ENCODE peak calls at places on chromosomes 5 and 9, in ten cellular contexts. C is fibroblast of mammary gland, O is neural progenitor cell, J is neural crest cell, P is Calu3, S is nephron progenitor cell, H is GM13976, Y is WTC11, F is sigmoid colon, Z is ovary. Q is an unnamed sample.

GRCh38 chr9:95092321-95093072 is 225.0 kb downstream of the FANCC start:
- DNase-seq in J (no peak), H (no peak), F (peak), C (peak), Y (no peak), P (peak), Z (no peak), O (peak), S (no peak), Q (peak)

GRCh38 chr5:82635561-82636288 is 357.6 kb upstream of the RPS23 start:
- DNase-seq in Y (no peak), O (no peak), Z (no peak), J (no peak), F (no peak), H (no peak), S (no peak), P (peak), C (peak), Q (no peak)

GRCh38 chr9:105302728-105303127 is 58.3 kb downstream of the SLC44A1 start:
- DNase-seq in C (no peak), F (no peak), P (no peak), H (no peak), S (no peak), Y (no peak), J (no peak), O (no peak), Z (no peak), Q (no peak)

GRCh38 chr9:96136992-96137665 is 164.8 kb downstream of the HSD17B3 start:
- DNase-seq in O (peak), C (peak), Z (peak), Y (no peak), H (peak), F (peak), P (no peak), S (no peak), J (no peak), Q (peak)

GRCh38 chr9:36328798-36329411 is 70.7 kb upstream of the GNE start:
- DNase-seq in S (peak), Z (no peak), Y (no peak), H (peak), F (no peak), O (peak), J (peak), C (peak), P (no peak), Q (peak)

GRCh38 chr5:170484459-170484831 is 19.4 kb upstream of the KCNIP1 start:
- DNase-seq in P (no peak), Y (no peak), F (no peak), S (no peak), J (no peak), O (no peak), C (no peak), Z (no peak), H (no peak), Q (no peak)

GRCh38 chr5:662751-663435 is 30.3 kb downstream of the TPPP start:
- DNase-seq in F (no peak), O (no peak), P (no peak), Y (no peak), S (no peak), C (no peak), J (no peak), Z (no peak), H (no peak), Q (no peak)

GRCh38 chr5:170238456-170238855 is 5.7 kb downstream of the C5orf58 start:
- DNase-seq in Y (no peak), Z (no peak), J (no peak), P (no peak), O (no peak), H (no peak), S (no peak), F (no peak), C (no peak), Q (no peak)

GRCh38 chr5:61805101-61805500 is 473.0 kb downstream of the ZSWIM6 start:
- DNase-seq in Z (no peak), H (no peak), C (peak), J (no peak), Y (no peak), O (no peak), F (no peak), S (no peak), P (peak), Q (no peak)

GRCh38 chr9:35490910-35491465 is 1.1 kb downstream of the RUSC2 start:
- DNase-seq in H (no peak), Z (no peak), P (no peak), Y (no peak), J (no peak), O (peak), F (no peak), C (peak), S (no peak), Q (no peak)

GRCh38 chr5:139686919-139687421 is 38.8 kb downstream of the CXXC5 start:
- DNase-seq in C (no peak), S (no peak), J (no peak), O (no peak), Z (no peak), P (no peak), H (no peak), Y (peak), F (no peak), Q (no peak)

GRCh38 chr5:74613283-74613682 is 27.2 kb downstream of the ENC1 start:
- DNase-seq in Z (no peak), H (no peak), P (no peak), S (no peak), Y (no peak), O (no peak), F (no peak), C (no peak), J (no peak), Q (no peak)

GRCh38 chr5:7190727-7191126 is 205.2 kb upstream of the ADCY2 start:
- DNase-seq in Z (no peak), S (no peak), H (no peak), P (no peak), Y (no peak), C (no peak), O (no peak), F (no peak), J (no peak), Q (no peak)

GRCh38 chr9:16425572-16425971 is 444.9 kb downstream of the BNC2 start:
- DNase-seq in J (no peak), F (no peak), Z (no peak), S (no peak), P (no peak), H (no peak), Y (no peak), C (peak), O (no peak), Q (no peak)

GRCh38 chr9:130756460-130757152 is 63.0 kb downstream of the EXOSC2 start:
- DNase-seq in O (peak), P (no peak), Z (no peak), J (no peak), F (no peak), H (no peak), Y (no peak), C (no peak), S (no peak), Q (no peak)

GRCh38 chr5:14193496-14193895 is 50.4 kb downstream of the TRIO start:
- DNase-seq in F (no peak), O (no peak), C (peak), P (no peak), Y (no peak), S (no peak), H (no peak), J (no peak), Z (no peak), Q (no peak)

DNA sequence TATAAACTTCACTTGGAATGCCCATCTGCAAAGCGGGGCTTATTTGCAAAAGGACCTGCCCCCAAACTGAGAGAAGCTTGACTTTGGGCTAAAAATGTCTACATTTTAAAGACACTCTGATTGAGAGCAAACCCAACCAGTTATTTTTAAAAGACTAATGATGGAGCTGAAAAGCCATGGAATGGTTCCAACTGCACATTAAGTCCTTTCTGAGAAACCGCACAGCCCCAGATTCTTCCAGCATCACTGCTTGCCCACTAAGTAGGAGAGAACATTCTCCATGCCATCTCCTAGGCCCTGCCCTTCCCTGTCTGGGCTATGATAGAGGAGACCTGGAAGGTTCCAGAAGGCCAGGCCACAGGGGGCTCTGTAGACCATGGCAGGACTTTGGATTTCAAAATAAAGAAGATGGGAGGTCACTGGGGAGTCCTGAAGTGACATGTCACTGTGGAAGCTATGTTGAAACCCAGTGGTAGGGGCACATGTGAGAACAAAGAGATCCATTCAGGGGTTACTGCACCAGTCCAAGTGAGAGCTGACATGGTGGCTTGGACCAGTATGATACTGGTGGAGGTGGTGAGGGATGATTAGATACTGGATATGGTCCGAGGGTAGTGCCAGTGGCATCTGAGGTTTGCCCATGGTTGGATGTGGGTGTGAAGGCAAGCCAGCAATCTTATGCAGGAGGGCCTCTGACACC is 179.2 kb downstream of the DAB2IP start:
- DNase-seq in C (no peak), S (no peak), P (no peak), F (peak), H (no peak), Y (no peak), J (no peak), O (no peak), Z (peak), Q (no peak)
- TF ChIP-seq CTCF in C (no peak), S (no peak), P (no peak), F (no peak), H (no peak), Y (no peak), J (no peak), O (no peak), Z (no peak), Q (no peak)

GRCh38 chr5:31854625-31855526 is 215.9 kb downstream of the PDZD2 start:
- DNase-seq in O (peak), S (peak), C (no peak), J (peak), P (peak), H (peak), Z (peak), F (peak), Y (peak), Q (peak)
- TF ChIP-seq CTCF in O (peak), S (no peak), C (no peak), J (no peak), P (no peak), H (no peak), Z (peak), F (no peak), Y (no peak), Q (no peak)

DNA sequence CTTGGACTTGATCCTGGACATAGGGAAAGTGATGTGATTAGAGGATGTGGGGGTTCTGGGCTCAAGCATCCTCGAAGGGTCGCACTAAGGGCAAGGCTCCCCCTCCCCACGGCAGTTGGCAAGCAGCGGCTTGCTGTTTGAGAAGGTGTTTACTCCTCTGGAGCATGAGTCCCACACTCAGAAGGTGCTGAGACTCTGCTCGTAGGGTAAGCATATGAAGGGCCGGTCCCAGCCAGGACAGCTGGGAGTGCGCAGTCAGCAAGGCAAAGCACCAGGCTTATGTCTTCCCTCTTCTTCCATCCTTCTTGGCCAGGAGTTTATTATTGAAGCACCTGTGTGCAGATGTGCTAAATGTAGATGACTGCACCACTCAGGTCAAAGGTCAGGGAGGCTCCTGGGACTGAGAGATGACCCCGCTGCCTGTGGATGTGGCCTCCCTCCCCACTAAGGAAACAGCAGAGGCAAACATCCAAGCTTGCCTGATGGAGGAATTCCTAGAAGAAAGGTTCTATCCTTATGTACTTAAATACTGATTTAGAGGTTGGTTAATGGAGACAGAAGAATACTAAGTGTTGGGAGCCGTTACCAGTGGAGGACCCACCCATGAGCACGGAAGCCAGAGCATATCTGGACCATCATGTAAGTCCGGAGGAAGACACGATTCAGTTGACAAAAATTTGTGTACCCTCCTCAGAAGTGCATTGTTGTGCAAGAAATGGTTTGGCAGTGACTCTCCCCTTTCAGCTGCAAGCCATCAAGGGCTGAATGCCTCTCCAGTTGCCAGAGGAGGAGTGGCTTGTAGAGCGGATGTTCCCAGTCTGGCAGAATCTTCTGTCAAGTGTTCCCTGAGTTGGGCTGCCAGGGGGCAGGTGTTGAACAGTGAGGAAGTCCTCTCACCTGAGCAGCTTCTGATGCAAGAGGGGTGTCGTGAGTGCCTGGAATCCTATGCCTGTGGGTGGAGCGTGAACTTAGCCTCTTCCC is 27.2 kb upstream of the CDKN2AIPNL start:
- DNase-seq in H (no peak), Y (peak), Z (peak), C (peak), J (no peak), P (peak), F (peak), S (no peak), O (no peak), Q (no peak)
- TF ChIP-seq CTCF in H (no peak), Y (no peak), Z (no peak), C (no peak), J (no peak), P (no peak), F (no peak), S (no peak), O (no peak), Q (no peak)

DNA sequence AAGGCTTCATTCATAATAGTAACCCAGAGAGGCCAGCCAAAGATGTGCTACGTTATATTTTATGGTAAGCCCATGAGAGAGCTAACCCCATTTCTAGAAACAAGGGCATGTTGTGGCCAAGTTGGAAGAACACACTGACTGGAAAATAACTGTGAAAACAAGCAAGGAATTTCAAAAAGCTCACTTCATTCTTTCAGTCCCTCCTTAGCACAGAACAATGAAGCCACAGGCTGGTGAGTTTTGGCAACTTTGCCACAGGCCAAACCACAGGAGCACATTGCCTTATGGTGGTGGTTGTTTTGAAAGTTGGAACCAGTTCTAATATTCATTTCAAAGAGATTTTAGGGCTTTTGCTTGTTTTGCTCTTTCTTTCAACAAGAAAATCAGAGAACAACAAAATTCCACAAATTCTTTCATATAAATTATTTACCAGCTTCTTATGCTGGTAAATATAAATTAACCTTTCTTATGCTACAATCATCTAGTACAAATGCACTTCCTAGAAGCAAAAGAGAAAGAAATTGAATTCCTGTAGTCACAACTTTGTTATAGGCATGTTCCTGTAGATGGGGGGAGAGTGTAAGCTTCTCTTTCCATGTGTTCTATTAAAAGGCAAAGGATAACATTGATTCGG is 225.4 kb upstream of the RFX3 start:
- DNase-seq in H (no peak), P (peak), Z (peak), F (no peak), C (peak), J (no peak), Y (no peak), O (no peak), S (no peak), Q (peak)
- TF ChIP-seq CTCF in H (no peak), P (no peak), Z (no peak), F (no peak), C (peak), J (no peak), Y (no peak), O (no peak), S (no peak), Q (no peak)

GRCh38 chr5:78983601-78984000 is 1.5 kb downstream of the ARSB start:
- DNase-seq in Y (no peak), Z (no peak), O (no peak), C (no peak), S (no peak), F (no peak), P (no peak), J (no peak), H (peak), Q (no peak)

GRCh38 chr5:78989080-78989479 is 4.0 kb upstream of the ARSB start:
- DNase-seq in C (no peak), S (no peak), O (no peak), Y (no peak), F (no peak), H (no peak), Z (no peak), J (no peak), P (no peak), Q (no peak)

GRCh38 chr5:78985407-78986223 is 505 bp upstream of the ARSB start:
- DNase-seq in Z (peak), C (peak), Y (no peak), P (peak), S (peak), O (peak), H (peak), F (peak), J (peak), Q (peak)

GRCh38 chr5:78984020-78984610 is 995 bp downstream of the ARSB start:
- DNase-seq in H (peak), F (no peak), O (peak), S (no peak), C (peak), J (no peak), Z (no peak), P (no peak), Y (no peak), Q (no peak)

GRCh38 chr5:78984611-78985406 is at the start of gene ARSB:
- DNase-seq in C (peak), P (peak), S (peak), O (peak), H (peak), F (peak), Y (peak), J (peak), Z (peak), Q (peak)
- TF ChIP-seq CTCF in C (peak), P (no peak), S (no peak), O (peak), H (no peak), F (no peak), Y (no peak), J (peak), Z (peak), Q (no peak)

GRCh38 chr9:75198436-75198835 is 110.1 kb downstream of the OSTF1 start:
- DNase-seq in S (peak), H (no peak), F (no peak), P (no peak), O (peak), C (no peak), Y (peak), J (no peak), Z (no peak), Q (no peak)
- TF ChIP-seq CTCF in S (peak), H (no peak), F (no peak), P (no peak), O (peak), C (no peak), Y (peak), J (peak), Z (no peak), Q (no peak)

DNA sequence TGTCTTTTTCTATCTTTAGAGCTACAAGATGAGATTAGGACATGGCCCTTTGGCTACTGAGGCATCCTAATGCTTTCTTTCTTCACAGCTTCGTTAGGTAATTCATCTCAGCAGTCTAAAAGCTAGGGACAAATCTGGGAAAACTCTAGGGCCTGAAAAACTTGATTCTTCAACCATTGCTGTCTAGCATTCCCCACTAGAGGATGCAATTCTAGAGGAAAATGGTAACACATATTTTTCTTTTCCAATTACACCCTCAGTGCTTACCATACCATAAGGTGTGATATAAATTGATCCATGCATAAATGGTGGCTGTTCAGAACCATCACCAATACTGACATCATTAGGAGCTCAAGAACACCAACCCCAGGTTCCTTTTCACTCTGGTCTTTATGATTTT is 525.8 kb upstream of the TRPC7 start:
- DNase-seq in F (no peak), Z (no peak), S (no peak), Y (no peak), O (no peak), P (no peak), H (no peak), C (no peak), J (no peak), Q (no peak)
- TF ChIP-seq CTCF in F (no peak), Z (no peak), S (no peak), Y (no peak), O (no peak), P (no peak), H (no peak), C (peak), J (no peak), Q (no peak)

GRCh38 chr5:176387384-176387925 is 943 bp downstream of the NOP16 start:
- DNase-seq in F (no peak), Z (no peak), O (no peak), P (no peak), Y (no peak), S (no peak), J (no peak), H (no peak), C (no peak), Q (no peak)
- TF ChIP-seq CTCF in F (no peak), Z (no peak), O (no peak), P (no peak), Y (no peak), S (no peak), J (no peak), H (no peak), C (no peak), Q (no peak)

GRCh38 chr9:120916573-120916972 is 10.0 kb downstream of the TRAF1 start:
- DNase-seq in S (no peak), H (no peak), C (peak), Y (no peak), F (peak), Z (peak), P (no peak), J (no peak), O (no peak), Q (no peak)
- TF ChIP-seq CTCF in S (no peak), H (no peak), C (peak), Y (no peak), F (no peak), Z (peak), P (no peak), J (no peak), O (no peak), Q (no peak)

GRCh38 chr9:87796232-87796631 is 70.3 kb downstream of the CTSL start:
- DNase-seq in C (no peak), O (no peak), Z (no peak), F (no peak), H (no peak), S (no peak), P (no peak), J (no peak), Y (no peak), Q (no peak)

GRCh38 chr9:87787735-87788134 is 61.8 kb downstream of the CTSL start:
- DNase-seq in S (no peak), F (no peak), Z (no peak), O (peak), J (no peak), Y (no peak), C (peak), P (no peak), H (no peak), Q (no peak)

GRCh38 chr9:87795178-87795577 is 69.3 kb downstream of the CTSL start:
- DNase-seq in F (no peak), J (no peak), Z (no peak), Y (no peak), S (no peak), O (no peak), H (no peak), P (no peak), C (no peak), Q (no peak)

GRCh38 chr9:87793292-87793691 is 67.4 kb downstream of the CTSL start:
- DNase-seq in Y (no peak), H (no peak), P (no peak), O (no peak), Z (no peak), F (no peak), J (no peak), C (peak), S (no peak), Q (no peak)

GRCh38 chr9:87792831-87793288 is 66.9 kb downstream of the CTSL start:
- DNase-seq in J (no peak), Y (no peak), Z (no peak), P (peak), S (no peak), F (peak), H (no peak), C (peak), O (no peak), Q (peak)
- TF ChIP-seq CTCF in J (no peak), Y (no peak), Z (no peak), P (peak), S (no peak), F (no peak), H (no peak), C (peak), O (no peak), Q (no peak)

Q was measured in activated CD8-positive, alpha-beta T cell treated with anti-CD3 and anti-CD28 coated beads for 36 hours.